ENCODE peak calls at places on chromosomes 16 and 17, in four cellular contexts. One of them, this sample, is unnamed.

GRCh38 chr17:21419299-21420239 is 43.4 kb downstream of the KCNJ12 start:
- DNase-seq in H1: no peak
- DNase-seq in A549: no peak
- DNase-seq in K562: no peak
- DNase-seq in this sample: no peak

GRCh38 chr16:11016524-11016988 is 72.2 kb downstream of the CLEC16A start:
- DNase-seq in H1: no peak
- DNase-seq in A549: peak; percentile 50
- DNase-seq in K562: no peak
- DNase-seq in this sample: peak; percentile 91

GRCh38 chr17:66509913-66510312 is 207.5 kb downstream of the PRKCA start:
- DNase-seq in H1: no peak
- DNase-seq in K562: no peak
- DNase-seq in A549: no peak
- DNase-seq in this sample: no peak

GRCh38 chr16:11278681-11279628 is 2.2 kb downstream of the PRM1 start:
- DNase-seq in K562: no peak
- DNase-seq in A549: no peak
- DNase-seq in H1: no peak
- DNase-seq in this sample: peak; percentile 72

GRCh38 chr17:41551370-41551769 is 20.5 kb downstream of the KRT9 start:
- DNase-seq in K562: no peak
- DNase-seq in A549: no peak
- DNase-seq in H1: no peak
- DNase-seq in this sample: no peak

GRCh38 chr16:6165330-6165984 is 1067.9 kb upstream of the EEF2KMT start:
- DNase-seq in A549: no peak
- DNase-seq in H1: no peak
- DNase-seq in K562: no peak
- DNase-seq in this sample: no peak

GRCh38 chr17:21034350-21035235 is 8.2 kb downstream of the USP22 start:
- DNase-seq in A549: no peak
- DNase-seq in H1: no peak
- DNase-seq in K562: no peak
- DNase-seq in this sample: no peak

GRCh38 chr17:740240-741055 is 8.1 kb downstream of the TLCD3A start:
- DNase-seq in K562: no peak
- DNase-seq in A549: no peak
- DNase-seq in H1: no peak
- DNase-seq in this sample: no peak

GRCh38 chr17:32596666-32597065 is 109.9 kb downstream of the CDK5R1 start:
- DNase-seq in A549: no peak
- DNase-seq in H1: no peak
- DNase-seq in K562: no peak
- DNase-seq in this sample: no peak
- TF ChIP-seq RNF2 in A549: no peak
- TF ChIP-seq RNF2 in H1: no peak
- TF ChIP-seq RNF2 in K562: no peak
- TF ChIP-seq RNF2 in this sample: no peak

DNA sequence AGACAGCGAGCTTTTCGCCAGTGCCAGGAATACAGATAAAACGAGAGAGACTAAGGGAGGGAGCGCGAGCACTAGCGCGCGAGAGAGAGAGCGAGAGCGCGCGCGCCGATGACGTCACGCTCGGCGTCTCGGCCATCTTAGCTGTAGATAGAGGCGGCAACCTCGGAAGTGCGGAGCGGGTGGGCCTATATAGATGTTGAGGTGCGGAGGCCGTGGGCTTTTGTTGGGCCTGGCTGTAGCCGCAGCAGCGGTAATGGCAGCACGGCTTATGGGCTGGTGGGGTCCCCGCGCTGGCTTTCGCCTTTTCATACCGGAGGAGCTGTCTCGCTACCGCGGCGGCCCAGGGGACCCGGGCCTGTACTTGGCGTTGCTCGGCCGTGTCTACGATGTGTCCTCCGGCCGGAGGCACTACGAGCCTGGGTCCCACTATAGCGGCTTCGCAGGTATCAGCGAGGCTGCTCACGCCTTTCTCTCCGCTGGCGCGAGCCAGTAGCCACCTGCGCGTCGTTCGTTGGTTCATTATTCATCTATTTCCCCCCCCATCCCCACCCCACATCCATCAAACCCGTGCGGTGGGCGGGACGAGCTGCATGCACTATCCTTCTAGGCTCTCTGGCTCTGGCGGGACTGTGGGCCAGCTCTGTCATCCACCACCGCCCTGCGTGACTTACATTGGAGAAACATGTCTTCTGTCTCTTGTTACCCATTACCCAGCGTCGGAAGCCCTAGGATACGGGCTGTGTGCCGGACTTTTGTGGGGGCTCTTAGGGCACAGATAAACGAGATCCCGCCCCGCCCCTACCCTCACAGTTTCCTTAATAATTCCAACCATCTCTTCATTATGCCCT is 790 bp downstream of the CYB5D2 start:
- DNase-seq in K562: peak; percentile 72
- DNase-seq in H1: peak; percentile 75
- DNase-seq in A549: peak; percentile 96
- DNase-seq in this sample: peak; percentile 82
- TF ChIP-seq RNF2 in K562: no peak
- TF ChIP-seq RNF2 in H1: no peak
- TF ChIP-seq RNF2 in A549: no peak
- TF ChIP-seq RNF2 in this sample: no peak

DNA sequence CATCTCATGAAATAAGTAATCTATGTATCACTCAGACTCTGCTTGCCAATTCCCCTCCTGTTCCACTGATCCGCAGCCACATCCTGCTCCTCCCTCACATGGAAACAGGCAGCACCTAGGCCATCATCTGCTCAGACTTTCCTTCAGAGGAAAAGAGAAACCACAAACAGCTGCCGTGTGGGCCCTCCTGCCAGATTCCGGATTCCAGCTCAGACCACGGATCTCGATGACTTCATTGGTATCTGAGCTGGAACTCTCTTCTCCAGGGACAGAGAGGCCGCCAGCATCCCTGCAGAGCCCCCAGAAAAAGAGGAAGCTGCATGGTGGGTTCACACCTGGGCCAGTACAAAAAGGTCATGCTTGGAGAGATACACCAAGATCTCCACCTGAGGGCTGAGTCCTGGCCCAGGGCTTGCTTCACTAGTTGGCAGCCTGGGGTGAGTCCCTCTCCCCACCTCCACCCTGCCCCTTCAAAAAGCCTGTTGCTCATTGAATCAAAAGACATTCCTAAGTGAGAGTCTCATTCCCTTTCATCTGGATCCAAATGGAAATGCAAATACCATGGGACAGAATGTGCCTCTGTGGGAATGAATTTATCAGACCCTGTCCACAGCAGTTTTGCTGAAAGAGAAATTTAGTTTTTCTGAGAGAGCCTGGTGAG is 47.2 kb downstream of the HOXB1 start:
- DNase-seq in H1: no peak
- DNase-seq in K562: peak; percentile 25
- DNase-seq in A549: no peak
- DNase-seq in this sample: no peak
- TF ChIP-seq RNF2 in H1: no peak
- TF ChIP-seq RNF2 in K562: no peak
- TF ChIP-seq RNF2 in A549: no peak
- TF ChIP-seq RNF2 in this sample: no peak

DNA sequence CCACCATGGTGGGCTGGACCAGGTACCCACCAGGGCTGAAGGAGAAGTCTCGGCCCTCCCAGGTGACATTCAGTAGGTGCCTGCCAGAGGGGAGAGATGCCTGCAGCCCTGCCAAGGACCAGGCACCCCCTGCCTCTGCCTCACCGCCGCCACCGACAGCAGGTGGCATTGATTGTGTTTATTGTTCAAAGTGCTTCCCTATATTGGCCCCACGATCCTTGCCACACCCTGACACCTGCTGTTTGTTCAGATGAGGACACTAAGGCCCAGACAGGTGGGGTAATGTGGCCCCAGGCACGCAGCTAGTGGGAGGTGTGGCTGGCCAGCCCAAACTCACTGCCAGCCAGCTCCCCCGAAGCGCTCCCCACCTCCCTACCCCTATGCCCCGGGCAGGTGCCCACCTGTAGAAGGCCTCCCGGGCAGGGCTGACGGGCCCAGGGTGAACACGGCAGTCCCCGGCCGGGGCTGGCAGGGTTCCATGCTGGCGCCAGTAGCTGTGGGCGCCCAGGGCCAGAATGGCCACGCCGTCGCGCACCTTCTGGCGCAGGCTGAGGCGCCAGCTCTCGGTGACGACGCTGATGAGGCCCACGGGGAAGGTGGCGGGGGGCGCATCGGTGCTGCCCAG is 8.0 kb downstream of the GRIN2C start:
- DNase-seq in H1: no peak
- DNase-seq in K562: no peak
- DNase-seq in A549: no peak
- DNase-seq in this sample: no peak
- TF ChIP-seq RNF2 in H1: peak; percentile 69
- TF ChIP-seq RNF2 in K562: no peak
- TF ChIP-seq RNF2 in A549: no peak
- TF ChIP-seq RNF2 in this sample: no peak

GRCh38 chr17:77754956-77755355 is 203.5 kb upstream of the TNRC6C start:
- DNase-seq in A549: no peak
- DNase-seq in H1: no peak
- DNase-seq in K562: no peak
- DNase-seq in this sample: no peak
- TF ChIP-seq RNF2 in A549: no peak
- TF ChIP-seq RNF2 in H1: no peak
- TF ChIP-seq RNF2 in K562: no peak
- TF ChIP-seq RNF2 in this sample: no peak

GRCh38 chr17:27551701-27552466 is 79.1 kb upstream of the LGALS9 start:
- DNase-seq in H1: no peak
- DNase-seq in K562: peak; percentile 52
- DNase-seq in A549: peak; percentile 93
- DNase-seq in this sample: peak; percentile 88
- TF ChIP-seq RNF2 in H1: no peak
- TF ChIP-seq RNF2 in K562: no peak
- TF ChIP-seq RNF2 in A549: no peak
- TF ChIP-seq RNF2 in this sample: no peak